ENCODE peak calls at places on chromosomes 7 and 10, in four cellular contexts. One of them, this sample, is unnamed.

GRCh38 chr10:6083523-6084475 is 5.0 kb upstream of the RBM17 start:
- DNase-seq in CD8-positive, alpha-beta T cell: no peak
- DNase-seq in adrenal gland: no peak
- DNase-seq in left ventricle myocardium inferior: no peak
- DNase-seq in this sample: no peak

GRCh38 chr10:130362308-130362761 is 226.1 kb downstream of the GLRX3 start:
- DNase-seq in CD8-positive, alpha-beta T cell: no peak
- DNase-seq in left ventricle myocardium inferior: peak; percentile 48
- DNase-seq in adrenal gland: no peak
- DNase-seq in this sample: no peak

GRCh38 chr10:25536027-25536426 is 361.2 kb downstream of the GPR158 start:
- DNase-seq in adrenal gland: no peak
- DNase-seq in left ventricle myocardium inferior: no peak
- DNase-seq in CD8-positive, alpha-beta T cell: no peak
- DNase-seq in this sample: no peak

GRCh38 chr7:138097064-138097741 is 20.9 kb downstream of the AKR1D1 start:
- DNase-seq in adrenal gland: peak; percentile 22
- DNase-seq in left ventricle myocardium inferior: no peak
- DNase-seq in CD8-positive, alpha-beta T cell: no peak
- DNase-seq in this sample: no peak

GRCh38 chr10:103276941-103277712 is at the start of gene INA:
- DNase-seq in adrenal gland: peak; percentile 45
- DNase-seq in CD8-positive, alpha-beta T cell: no peak
- DNase-seq in left ventricle myocardium inferior: no peak
- DNase-seq in this sample: peak; percentile 70

GRCh38 chr7:127588697-127589482 is 679 bp downstream of the ARF5 start:
- DNase-seq in CD8-positive, alpha-beta T cell: no peak
- DNase-seq in adrenal gland: peak; percentile 61
- DNase-seq in left ventricle myocardium inferior: peak; percentile 36
- DNase-seq in this sample: peak; percentile 52

GRCh38 chr10:121813211-121813812 is 114.5 kb downstream of the ATE1 start:
- DNase-seq in left ventricle myocardium inferior: no peak
- DNase-seq in CD8-positive, alpha-beta T cell: no peak
- DNase-seq in adrenal gland: no peak
- DNase-seq in this sample: no peak

GRCh38 chr7:17315974-17316373 is 17.5 kb downstream of the AHR start:
- DNase-seq in left ventricle myocardium inferior: no peak
- DNase-seq in CD8-positive, alpha-beta T cell: no peak
- DNase-seq in adrenal gland: no peak
- DNase-seq in this sample: peak; percentile 10

GRCh38 chr7:35519971-35520809 is 174.7 kb downstream of the HERPUD2 start:
- DNase-seq in adrenal gland: peak; percentile 63
- DNase-seq in left ventricle myocardium inferior: peak; percentile 77
- DNase-seq in CD8-positive, alpha-beta T cell: peak; percentile 10
- DNase-seq in this sample: no peak

GRCh38 chr10:1420663-1421362 is 316.5 kb downstream of the ADARB2 start:
- DNase-seq in left ventricle myocardium inferior: no peak
- DNase-seq in adrenal gland: peak; percentile 39
- DNase-seq in CD8-positive, alpha-beta T cell: peak; percentile 13
- DNase-seq in this sample: peak; percentile 76

GRCh38 chr7:132154695-132155471 is 421.4 kb downstream of the PLXNA4 start:
- DNase-seq in adrenal gland: no peak
- DNase-seq in left ventricle myocardium inferior: no peak
- DNase-seq in CD8-positive, alpha-beta T cell: no peak
- DNase-seq in this sample: no peak

GRCh38 chr7:27099839-27100225 is 2.7 kb downstream of the HOXA2 start:
- DNase-seq in CD8-positive, alpha-beta T cell: no peak
- DNase-seq in left ventricle myocardium inferior: no peak
- DNase-seq in adrenal gland: no peak
- DNase-seq in this sample: no peak

GRCh38 chr10:3192856-3193635 is 20.5 kb upstream of the PITRM1 start:
- DNase-seq in CD8-positive, alpha-beta T cell: peak; percentile 17
- DNase-seq in adrenal gland: peak; percentile 47
- DNase-seq in left ventricle myocardium inferior: no peak
- DNase-seq in this sample: no peak

GRCh38 chr7:5143935-5144903 is 45.8 kb upstream of the WIPI2 start:
- DNase-seq in left ventricle myocardium inferior: no peak
- DNase-seq in adrenal gland: peak; percentile 14
- DNase-seq in CD8-positive, alpha-beta T cell: peak; percentile 53
- DNase-seq in this sample: peak; percentile 79

GRCh38 chr7:4470246-4470645 is 211.8 kb upstream of the FOXK1 start:
- DNase-seq in left ventricle myocardium inferior: no peak
- DNase-seq in adrenal gland: no peak
- DNase-seq in CD8-positive, alpha-beta T cell: no peak
- DNase-seq in this sample: no peak

GRCh38 chr10:3757638-3758490 is 27.1 kb downstream of the KLF6 start:
- DNase-seq in left ventricle myocardium inferior: no peak
- DNase-seq in adrenal gland: no peak
- DNase-seq in CD8-positive, alpha-beta T cell: no peak
- DNase-seq in this sample: peak; percentile 75

GRCh38 chr7:109873296-109873695 is 1217.6 kb upstream of the LRRN3 start:
- DNase-seq in CD8-positive, alpha-beta T cell: no peak
- DNase-seq in left ventricle myocardium inferior: no peak
- DNase-seq in adrenal gland: no peak
- DNase-seq in this sample: no peak

GRCh38 chr7:85469446-85469970 is 282.7 kb upstream of the SEMA3D start:
- DNase-seq in CD8-positive, alpha-beta T cell: no peak
- DNase-seq in adrenal gland: no peak
- DNase-seq in left ventricle myocardium inferior: no peak
- DNase-seq in this sample: no peak

GRCh38 chr7:85464042-85464651 is 277.3 kb upstream of the SEMA3D start:
- DNase-seq in left ventricle myocardium inferior: no peak
- DNase-seq in adrenal gland: no peak
- DNase-seq in CD8-positive, alpha-beta T cell: no peak
- DNase-seq in this sample: no peak
- TF ChIP-seq CTCF in left ventricle myocardium inferior: no peak
- TF ChIP-seq CTCF in adrenal gland: no peak
- TF ChIP-seq CTCF in CD8-positive, alpha-beta T cell: no peak
- TF ChIP-seq CTCF in this sample: no peak

GRCh38 chr10:47383254-47384147 is 592 bp downstream of the ZNF488 start:
- DNase-seq in adrenal gland: no peak
- DNase-seq in left ventricle myocardium inferior: no peak
- DNase-seq in CD8-positive, alpha-beta T cell: no peak
- DNase-seq in this sample: no peak

GRCh38 chr10:47380341-47381215 is 3.5 kb downstream of the ZNF488 start:
- DNase-seq in CD8-positive, alpha-beta T cell: no peak
- DNase-seq in adrenal gland: no peak
- DNase-seq in left ventricle myocardium inferior: no peak
- DNase-seq in this sample: no peak

GRCh38 chr10:47379901-47380300 is 4.2 kb downstream of the ZNF488 start:
- DNase-seq in left ventricle myocardium inferior: no peak
- DNase-seq in CD8-positive, alpha-beta T cell: no peak
- DNase-seq in adrenal gland: no peak
- DNase-seq in this sample: no peak

GRCh38 chr10:47381427-47382379 is 2.4 kb downstream of the ZNF488 start:
- DNase-seq in left ventricle myocardium inferior: no peak
- DNase-seq in adrenal gland: peak; percentile 7
- DNase-seq in CD8-positive, alpha-beta T cell: no peak
- DNase-seq in this sample: no peak

GRCh38 chr10:47384148-47384921 is at the start of gene ZNF488:
- DNase-seq in CD8-positive, alpha-beta T cell: peak; percentile 34
- DNase-seq in adrenal gland: peak; percentile 88
- DNase-seq in left ventricle myocardium inferior: peak; percentile 86
- DNase-seq in this sample: peak; percentile 73
- H3K27me3 ChIP-seq in CD8-positive, alpha-beta T cell: no peaks in the 10 kb centered on the region
- H3K27me3 ChIP-seq in adrenal gland: no peaks in the 10 kb centered on the region
- H3K27me3 ChIP-seq in left ventricle myocardium inferior: peaks cover 25% of the 10 kb centered on the region
- H3K27me3 ChIP-seq in this sample: peaks cover 5% of the 10 kb centered on the region

DNA sequence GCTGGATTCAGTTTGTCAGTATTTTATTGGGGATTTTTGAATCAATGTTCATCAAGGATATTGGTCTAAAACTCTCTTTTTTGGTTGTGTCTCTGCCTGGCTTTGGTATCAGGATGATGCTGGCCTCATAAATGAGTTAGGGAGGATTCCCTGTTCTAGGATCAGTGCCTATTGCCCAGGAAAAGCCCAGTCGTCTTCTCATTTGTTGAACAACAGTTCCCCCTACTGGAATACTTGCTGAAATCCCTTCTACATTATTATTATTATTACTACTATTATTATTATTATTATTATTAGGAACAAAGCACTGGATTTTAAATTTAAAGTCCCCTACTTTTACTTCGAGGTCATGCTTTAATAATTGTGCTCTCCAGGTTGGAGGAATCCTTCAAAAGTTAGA is 528.9 kb downstream of the MAGI2 start:
- DNase-seq in CD8-positive, alpha-beta T cell: no peak
- DNase-seq in left ventricle myocardium inferior: no peak
- DNase-seq in adrenal gland: no peak
- DNase-seq in this sample: no peak
- TF ChIP-seq CTCF in CD8-positive, alpha-beta T cell: no peak
- TF ChIP-seq CTCF in left ventricle myocardium inferior: peak; percentile 26
- TF ChIP-seq CTCF in adrenal gland: no peak
- TF ChIP-seq CTCF in this sample: peak; percentile 22

GRCh38 chr7:151876112-151876898 is 610 bp downstream of the PRKAG2 start:
- DNase-seq in left ventricle myocardium inferior: peak; percentile 86
- DNase-seq in CD8-positive, alpha-beta T cell: peak; percentile 32
- DNase-seq in adrenal gland: peak; percentile 77
- DNase-seq in this sample: peak; percentile 52
- H3K27me3 ChIP-seq in left ventricle myocardium inferior: peaks cover 26% of the 10 kb centered on the region
- H3K27me3 ChIP-seq in CD8-positive, alpha-beta T cell: no peaks in the 10 kb centered on the region
- H3K27me3 ChIP-seq in adrenal gland: no peaks in the 10 kb centered on the region
- H3K27me3 ChIP-seq in this sample: no peaks in the 10 kb centered on the region

DNA sequence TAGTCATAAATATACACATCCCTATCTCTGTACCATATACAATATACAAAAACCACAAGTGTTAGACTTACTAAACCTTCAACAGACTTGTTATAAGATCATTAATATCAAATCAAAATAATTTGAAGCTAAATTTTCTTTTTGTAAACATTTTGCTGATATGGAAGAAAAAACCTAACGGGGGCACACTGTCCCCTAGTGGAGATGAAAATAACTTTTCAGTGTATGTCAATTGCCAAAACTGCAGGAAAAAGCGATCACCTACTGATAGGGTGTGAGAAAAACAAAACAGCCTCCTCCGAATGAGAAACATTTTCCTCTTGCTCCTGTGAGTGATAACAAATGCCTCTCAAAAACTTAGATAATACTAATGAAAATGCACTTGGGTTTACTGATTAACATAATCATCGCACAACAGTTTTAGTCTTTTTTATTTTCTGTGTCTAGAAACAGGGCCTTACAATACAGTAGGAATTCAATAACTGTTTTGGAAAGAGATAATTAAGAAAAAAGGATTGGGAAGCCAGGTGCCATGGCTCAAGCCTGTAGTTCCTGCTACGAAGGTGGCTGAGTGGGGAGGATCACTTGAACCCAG is 322.7 kb downstream of the CRPPA start:
- DNase-seq in CD8-positive, alpha-beta T cell: no peak
- DNase-seq in adrenal gland: no peak
- DNase-seq in left ventricle myocardium inferior: no peak
- DNase-seq in this sample: no peak
- TF ChIP-seq CTCF in CD8-positive, alpha-beta T cell: no peak
- TF ChIP-seq CTCF in adrenal gland: peak; percentile 23
- TF ChIP-seq CTCF in left ventricle myocardium inferior: peak; percentile 91
- TF ChIP-seq CTCF in this sample: peak; percentile 63

DNA sequence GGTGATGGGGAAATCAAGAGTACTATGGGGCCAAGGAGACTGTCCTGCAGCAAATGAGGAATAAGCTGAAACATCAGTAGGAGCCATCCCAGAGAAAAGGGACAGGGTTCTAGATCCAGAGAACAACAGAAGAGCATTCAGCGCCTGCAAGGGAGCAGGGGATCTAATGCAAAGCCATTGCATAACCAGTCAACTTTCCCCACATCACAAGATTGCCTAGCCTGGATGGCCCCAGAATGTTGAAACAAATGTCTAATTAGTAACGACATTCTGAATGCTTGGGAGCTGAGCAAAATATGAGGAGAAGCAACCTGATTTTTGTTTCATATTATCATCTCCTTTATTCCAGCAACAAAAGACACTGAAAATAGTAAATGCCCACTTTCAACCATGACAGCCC is 2.7 kb upstream of the MPP7 start:
- DNase-seq in CD8-positive, alpha-beta T cell: no peak
- DNase-seq in adrenal gland: no peak
- DNase-seq in left ventricle myocardium inferior: no peak
- DNase-seq in this sample: no peak
- H3K27me3 ChIP-seq in CD8-positive, alpha-beta T cell: no peaks in the 10 kb centered on the region
- H3K27me3 ChIP-seq in adrenal gland: peaks cover 12% of the 10 kb centered on the region
- H3K27me3 ChIP-seq in left ventricle myocardium inferior: peaks cover 27% of the 10 kb centered on the region
- H3K27me3 ChIP-seq in this sample: no peaks in the 10 kb centered on the region

GRCh38 chr7:18693401-18693800 is 197.9 kb downstream of the HDAC9 start:
- DNase-seq in left ventricle myocardium inferior: no peak
- DNase-seq in CD8-positive, alpha-beta T cell: no peak
- DNase-seq in adrenal gland: no peak
- DNase-seq in this sample: no peak
- TF ChIP-seq CTCF in left ventricle myocardium inferior: peak; percentile 59
- TF ChIP-seq CTCF in CD8-positive, alpha-beta T cell: no peak
- TF ChIP-seq CTCF in adrenal gland: peak; percentile 40
- TF ChIP-seq CTCF in this sample: peak; percentile 40

GRCh38 chr7:101186839-101187448 is 6.9 kb upstream of the NAT16 start:
- DNase-seq in CD8-positive, alpha-beta T cell: no peak
- DNase-seq in adrenal gland: no peak
- DNase-seq in left ventricle myocardium inferior: no peak
- DNase-seq in this sample: no peak
- H3K27me3 ChIP-seq in CD8-positive, alpha-beta T cell: no peaks in the 10 kb centered on the region
- H3K27me3 ChIP-seq in adrenal gland: peaks cover 8% of the 10 kb centered on the region
- H3K27me3 ChIP-seq in left ventricle myocardium inferior: peaks cover 69% of the 10 kb centered on the region
- H3K27me3 ChIP-seq in this sample: no peaks in the 10 kb centered on the region

This sample was measured in GM06990.